ENCODE peak calls at places on chromosomes 4 and X, in seven cellular contexts. N, L, C, K, F, Q and W are unnamed samples.

GRCh38 chrX:51332188-51332942 is at the start of gene NUDT10:
- DNase-seq in N (no peak), F (peak), L (peak), K (peak), C (no peak), Q (peak), W (peak)

GRCh38 chrX:136767104-136767941 is 13.4 kb downstream of the ARHGEF6 start:
- DNase-seq in F (peak), K (peak), N (peak), L (peak), Q (peak), C (peak), W (peak)

GRCh38 chrX:35809816-35810215 is 11.7 kb downstream of the MAGEB16 start:
- DNase-seq in N (no peak), C (no peak), Q (no peak), K (no peak), F (no peak), L (no peak), W (no peak)

GRCh38 chr4:170990989-170991589 is 822.1 kb upstream of the GALNTL6 start:
- DNase-seq in C (no peak), K (peak), L (no peak), Q (no peak), F (peak), N (no peak), W (no peak)

GRCh38 chr4:137635108-137635507 is 102.8 kb upstream of the PCDH18 start:
- DNase-seq in Q (no peak), C (no peak), K (no peak), L (no peak), F (peak), N (no peak), W (no peak)

GRCh38 chr4:142875117-142875516 is 29.0 kb upstream of the INPP4B start:
- DNase-seq in F (peak), C (no peak), N (no peak), Q (no peak), L (no peak), K (no peak), W (no peak)

GRCh38 chrX:130801901-130802300 is 101.1 kb downstream of the ENOX2 start:
- DNase-seq in F (no peak), N (no peak), C (peak), K (no peak), Q (no peak), L (no peak), W (no peak)

GRCh38 chr4:124253080-124253479 is 459.5 kb downstream of the ANKRD50 start:
- DNase-seq in N (no peak), F (no peak), K (no peak), L (no peak), C (no peak), Q (no peak), W (no peak)

GRCh38 chr4:141153751-141154510 is 20.7 kb upstream of the RNF150 start:
- DNase-seq in K (peak), F (no peak), N (no peak), L (no peak), C (no peak), Q (no peak), W (peak)

GRCh38 chr4:19437008-19437407 is 814.7 kb upstream of the SLIT2 start:
- DNase-seq in F (no peak), K (no peak), C (no peak), N (no peak), Q (no peak), L (no peak), W (no peak)
- H3K4me3 ChIP-seq in F (no peak), K (no peak), C (no peak), N (no peak), Q (no peak), L (no peak), W (no peak)

GRCh38 chr4:6087669-6088068 is 69.4 kb upstream of the C4orf50 start:
- DNase-seq in K (peak), C (peak), L (no peak), F (peak), Q (no peak), N (peak), W (no peak)
- TF ChIP-seq CTCF in K (no peak), C (peak), L (peak), F (peak), Q (no peak), N (peak), W (no peak)

GRCh38 chr4:184825394-184826314 is at the start of gene ACSL1:
- DNase-seq in K (peak), C (peak), Q (peak), L (peak), N (peak), F (peak), W (peak)
- TF ChIP-seq EP300 in K (no peak), C (no peak), Q (no peak), L (no peak), N (no peak), F (no peak), W (no peak)

GRCh38 chrX:73877687-73878086 is 314.7 kb downstream of the CHIC1 start:
- DNase-seq in Q (no peak), N (no peak), K (no peak), C (no peak), F (no peak), L (no peak), W (no peak)
- H3K4me3 ChIP-seq in Q (no peak), N (no peak), K (no peak), C (no peak), F (no peak), L (no peak), W (no peak)

GRCh38 chrX:23398570-23398969 is 63.9 kb downstream of the PTCHD1 start:
- DNase-seq in F (no peak), Q (no peak), L (no peak), C (no peak), K (no peak), N (no peak), W (no peak)

GRCh38 chrX:23403849-23404248 is 69.2 kb downstream of the PTCHD1 start:
- DNase-seq in Q (no peak), F (peak), N (no peak), C (no peak), L (no peak), K (peak), W (no peak)
- TF ChIP-seq CTCF in Q (no peak), F (no peak), N (no peak), C (peak), L (no peak), K (peak), W (no peak)